ENCODE peak calls at places on chromosomes 4 and X, in ten cellular contexts. U, R, F, H, Y, Z, D, I, G and Q are unnamed samples.

GRCh38 chr4:183589710-183590109 is 69.3 kb downstream of the RWDD4 start:
- DNase-seq in U (no peak), R (no peak), F (no peak), H (no peak), Y (no peak), Z (no peak), D (no peak), I (no peak), G (no peak), Q (no peak)

GRCh38 chr4:107818301-107818910 is 6.3 kb upstream of the SGMS2 start:
- DNase-seq in U (no peak), R (no peak), F (peak), H (no peak), Y (no peak), Z (no peak), D (no peak), I (no peak), G (peak), Q (no peak)

GRCh38 chr4:80186666-80187065 is 10.6 kb upstream of the PRDM8 start:
- DNase-seq in U (no peak), R (no peak), F (no peak), H (no peak), Y (no peak), Z (no peak), D (no peak), I (no peak), G (peak), Q (no peak)

GRCh38 chr4:16269742-16270522 is 43.7 kb upstream of the TAPT1 start:
- DNase-seq in U (no peak), R (no peak), F (no peak), H (no peak), Y (peak), Z (no peak), D (no peak), I (no peak), G (no peak), Q (no peak)

GRCh38 chrX:8103655-8104054 is 67.4 kb downstream of the VCX2 start:
- DNase-seq in U (no peak), R (no peak), F (no peak), H (no peak), Y (no peak), Z (no peak), D (no peak), I (no peak), G (no peak), Q (no peak)

GRCh38 chrX:120144178-120144844 is 14.1 kb upstream of the RHOXF2 start:
- DNase-seq in U (no peak), R (no peak), F (no peak), H (no peak), Y (no peak), Z (no peak), D (no peak), I (no peak), G (no peak), Q (no peak)

GRCh38 chr4:39043697-39044363 is 11.6 kb upstream of the TMEM156 start:
- DNase-seq in U (no peak), R (peak), F (peak), H (no peak), Y (no peak), Z (no peak), D (no peak), I (no peak), G (peak), Q (no peak)

GRCh38 chr4:17152941-17153340 is 254.5 kb upstream of the LDB2 start:
- DNase-seq in U (no peak), R (no peak), F (no peak), H (no peak), Y (no peak), Z (no peak), D (no peak), I (no peak), G (no peak), Q (no peak)

GRCh38 chr4:83252782-83253405 is 31.7 kb downstream of the COQ2 start:
- DNase-seq in U (peak), R (peak), F (peak), H (no peak), Y (no peak), Z (peak), D (peak), I (peak), G (peak), Q (peak)

GRCh38 chrX:69284491-69284890 is 119.2 kb upstream of the PJA1 start:
- DNase-seq in U (no peak), R (no peak), F (no peak), H (no peak), Y (no peak), Z (no peak), D (no peak), I (no peak), G (no peak), Q (no peak)